ENCODE peak calls at places on chromosomes 5 and 9, in ten cellular contexts. K is MV-4-11; J is hepatocyte; S is cardiac fibroblast; H is GM04504; I is activated naive CD4-positive, alpha-beta T cell; N is T-helper 2 cell; A is CD8-positive, alpha-beta T cell; L is posterior cingulate gyrus; P is cortex of kidney. U is an unnamed sample.

GRCh38 chr5:12242960-12243888 is 339.0 kb upstream of the CTNND2 start:
- DNase-seq in A (no peak), P (no peak), S (no peak), I (no peak), H (no peak), L (no peak), N (no peak), K (no peak), J (no peak), U (no peak)

GRCh38 chr9:89592963-89593775 is 11.6 kb upstream of the GADD45G start:
- DNase-seq in H (no peak), K (no peak), P (no peak), L (no peak), S (no peak), N (no peak), I (no peak), J (peak), A (no peak), U (peak)

GRCh38 chr9:99103505-99103904 is 1.4 kb upstream of the TGFBR1 start:
- DNase-seq in N (no peak), I (no peak), P (no peak), S (no peak), K (no peak), L (peak), H (no peak), A (no peak), J (peak), U (no peak)

GRCh38 chr5:4191024-4191423 is 595.4 kb downstream of the IRX1 start:
- DNase-seq in N (no peak), K (no peak), I (no peak), S (no peak), H (no peak), J (no peak), P (no peak), A (no peak), L (no peak), U (peak)

GRCh38 chr5:154118385-154118784 is 72.1 kb upstream of the GALNT10 start:
- DNase-seq in I (no peak), H (no peak), K (no peak), N (no peak), S (no peak), J (no peak), P (no peak), L (no peak), A (no peak), U (no peak)

GRCh38 chr5:175862131-175863012 is 9.0 kb upstream of the CPLX2 start:
- DNase-seq in P (no peak), J (no peak), S (no peak), I (no peak), A (no peak), K (no peak), L (no peak), N (no peak), H (no peak), U (no peak)

GRCh38 chr5:129135633-129136032 is 41.1 kb downstream of the ISOC1 start:
- DNase-seq in A (no peak), H (no peak), L (no peak), N (no peak), P (no peak), K (no peak), J (no peak), S (no peak), I (no peak), U (no peak)

GRCh38 chr9:100377015-100377414 is 24.3 kb upstream of the TEX10 start:
- DNase-seq in J (no peak), K (no peak), H (no peak), N (no peak), L (no peak), S (no peak), I (no peak), A (no peak), P (no peak), U (no peak)

GRCh38 chr5:11791777-11792176 is 112.5 kb downstream of the CTNND2 start:
- DNase-seq in K (no peak), A (no peak), L (no peak), P (no peak), J (no peak), S (no peak), N (no peak), I (no peak), H (no peak), U (no peak)

GRCh38 chr5:124645396-124645795 is 101.0 kb downstream of the ZNF608 start:
- DNase-seq in J (no peak), H (no peak), I (no peak), L (no peak), A (no peak), K (no peak), P (no peak), N (no peak), S (no peak), U (peak)

GRCh38 chr5:39437469-39437868 is 12.7 kb upstream of the DAB2 start:
- DNase-seq in K (no peak), S (peak), L (no peak), A (no peak), P (no peak), H (no peak), I (no peak), N (no peak), J (peak), U (no peak)

GRCh38 chr5:149356391-149356790 is 1.5 kb upstream of the PCYOX1L start:
- DNase-seq in N (no peak), P (no peak), L (no peak), S (peak), A (no peak), K (no peak), I (no peak), H (no peak), J (no peak), U (no peak)

GRCh38 chr9:99826579-99826978 is 4.9 kb downstream of the NR4A3 start:
- DNase-seq in J (no peak), I (no peak), S (no peak), N (no peak), K (no peak), A (no peak), H (no peak), P (no peak), L (no peak), U (peak)

GRCh38 chr9:95224371-95225015 is 93.0 kb downstream of the FANCC start:
- DNase-seq in S (peak), P (no peak), L (no peak), J (no peak), I (no peak), K (no peak), A (no peak), H (no peak), N (no peak), U (no peak)

GRCh38 chr5:71861682-71862457 is 142.8 kb downstream of the CARTPT start:
- DNase-seq in A (no peak), N (no peak), K (no peak), H (no peak), I (no peak), J (no peak), L (no peak), P (no peak), S (no peak), U (no peak)

GRCh38 chr5:122356868-122357267 is 44.8 kb downstream of the SNCAIP start:
- DNase-seq in L (no peak), N (no peak), S (no peak), J (no peak), I (no peak), H (no peak), K (no peak), A (no peak), P (no peak), U (no peak)

GRCh38 chr9:15144567-15145174 is 162.3 kb downstream of the TTC39B start:
- DNase-seq in L (no peak), P (no peak), I (no peak), N (no peak), S (peak), K (no peak), A (no peak), H (peak), J (no peak), U (no peak)

GRCh38 chr5:124660229-124661093 is 86.0 kb downstream of the ZNF608 start:
- DNase-seq in J (no peak), A (no peak), I (no peak), N (no peak), P (no peak), H (peak), S (peak), L (no peak), K (no peak), U (peak)

GRCh38 chr5:82396871-82397514 is 118.8 kb upstream of the RPS23 start:
- DNase-seq in I (no peak), J (peak), A (no peak), S (peak), P (no peak), L (no peak), K (no peak), H (peak), N (no peak), U (no peak)

GRCh38 chr9:78788101-78788500 is 491.2 kb downstream of the PSAT1 start:
- DNase-seq in S (peak), N (no peak), I (no peak), L (no peak), K (no peak), P (no peak), H (no peak), J (no peak), A (no peak), U (no peak)

GRCh38 chr5:98391921-98392625 is 381.4 kb upstream of the RGMB start:
- DNase-seq in J (no peak), S (no peak), P (no peak), K (no peak), N (no peak), H (no peak), I (no peak), L (no peak), A (no peak), U (no peak)

GRCh38 chr9:95249986-95250385 is 67.5 kb downstream of the FANCC start:
- DNase-seq in L (no peak), J (no peak), K (no peak), I (no peak), P (no peak), H (no peak), A (no peak), S (no peak), N (no peak), U (no peak)

GRCh38 chr5:177005619-177006264 is 837 bp downstream of the UIMC1 start:
- DNase-seq in I (peak), J (peak), H (no peak), A (peak), S (peak), K (peak), N (peak), P (no peak), L (peak), U (no peak)

GRCh38 chr5:36602711-36603321 is 3.6 kb upstream of the SLC1A3 start:
- DNase-seq in K (peak), I (no peak), N (no peak), J (no peak), S (no peak), P (no peak), L (no peak), A (no peak), H (no peak), U (no peak)

GRCh38 chr5:78508231-78508765 is 140.3 kb downstream of the LHFPL2 start:
- DNase-seq in P (no peak), A (no peak), N (no peak), L (no peak), I (no peak), S (peak), H (no peak), J (peak), K (no peak), U (no peak)

GRCh38 chr9:98158071-98158791 is 34.2 kb downstream of the CORO2A start:
- DNase-seq in S (no peak), J (no peak), I (no peak), L (no peak), H (no peak), A (no peak), N (no peak), P (no peak), K (no peak), U (no peak)

GRCh38 chr9:108439967-108440366 is 415.8 kb downstream of the ACTL7B start:
- DNase-seq in N (no peak), S (peak), A (no peak), P (no peak), L (no peak), I (no peak), J (peak), H (peak), K (no peak), U (no peak)

GRCh38 chr5:141155540-141156374 is 5.9 kb downstream of the PCDHB6 start:
- DNase-seq in J (no peak), K (no peak), S (no peak), I (no peak), N (no peak), H (no peak), L (no peak), P (no peak), A (no peak), U (no peak)

GRCh38 chr9:130912932-130913598 is 16.5 kb upstream of the QRFP start:
- DNase-seq in N (no peak), J (no peak), H (peak), I (no peak), K (no peak), P (no peak), S (peak), A (no peak), L (peak), U (no peak)

GRCh38 chr5:173849908-173850307 is 38.2 kb upstream of the CPEB4 start:
- DNase-seq in K (no peak), I (no peak), P (no peak), J (no peak), A (no peak), N (no peak), H (no peak), L (no peak), S (no peak), U (no peak)

GRCh38 chr5:14429102-14429501 is 152.5 kb upstream of the OTULINL start:
- DNase-seq in K (no peak), H (no peak), I (no peak), A (no peak), L (no peak), N (no peak), S (no peak), J (no peak), P (no peak), U (no peak)

GRCh38 chr9:112629890-112630485 is 87.9 kb downstream of the INIP start:
- DNase-seq in A (no peak), K (no peak), H (no peak), P (no peak), I (no peak), L (no peak), J (no peak), S (no peak), N (no peak), U (no peak)

GRCh38 chr9:4097991-4098390 is 201.9 kb downstream of the GLIS3 start:
- DNase-seq in I (no peak), L (no peak), K (peak), P (no peak), A (no peak), J (no peak), H (no peak), N (no peak), S (peak), U (no peak)

GRCh38 chr9:76526026-76526425 is 67.0 kb downstream of the GCNT1 start:
- DNase-seq in N (no peak), L (no peak), I (no peak), S (no peak), P (no peak), J (no peak), A (no peak), K (no peak), H (no peak), U (no peak)

GRCh38 chr5:88660947-88661869 is 221.8 kb downstream of the MEF2C start:
- DNase-seq in K (peak), N (no peak), H (peak), P (no peak), J (peak), S (peak), I (no peak), A (no peak), L (peak), U (peak)

GRCh38 chr9:77679088-77679487 is 31.0 kb upstream of the GNA14 start:
- DNase-seq in S (peak), P (no peak), L (no peak), K (peak), A (no peak), J (no peak), I (no peak), N (no peak), H (no peak), U (peak)

GRCh38 chr5:39411051-39411450 is 13.7 kb downstream of the DAB2 start:
- DNase-seq in L (no peak), P (no peak), S (peak), K (peak), N (no peak), A (no peak), H (no peak), J (no peak), I (no peak), U (no peak)